ENCODE peak calls at places on chromosomes 7 and 10, in eight cellular contexts. N, W, A, P, J, L, Q and D are unnamed samples.

GRCh38 chr10:109959571-109960145 is 36.3 kb upstream of the XPNPEP1 start:
- DNase-seq in W (no peak), J (no peak), P (no peak), Q (no peak), A (no peak), N (no peak), L (no peak), D (no peak)

GRCh38 chr7:80133361-80134104 is 1.1 kb upstream of the GNAI1 start:
- DNase-seq in P (no peak), A (peak; percentile 14), L (no peak), J (no peak), N (peak; percentile 41), Q (no peak), W (peak; percentile 47), D (no peak)

GRCh38 chr7:29086545-29086944 is 59.8 kb downstream of the CPVL start:
- DNase-seq in W (no peak), L (no peak), A (no peak), N (no peak), P (no peak), J (no peak), Q (no peak), D (no peak)

GRCh38 chr10:5628366-5628765 is 38.0 kb downstream of the ASB13 start:
- DNase-seq in A (no peak), J (peak; percentile 83), L (no peak), Q (no peak), N (no peak), P (no peak), W (peak; percentile 39), D (no peak)

GRCh38 chr7:122674502-122674901 is 24.4 kb downstream of the RNF133 start:
- DNase-seq in J (peak; percentile 82), L (no peak), W (peak; percentile 84), A (no peak), Q (no peak), N (peak; percentile 41), P (no peak), D (peak; percentile 62)

GRCh38 chr10:122157451-122157850 is 113.6 kb upstream of the BTBD16 start:
- DNase-seq in P (no peak), W (peak; percentile 29), Q (no peak), L (no peak), A (no peak), J (no peak), N (no peak), D (no peak)

GRCh38 chr7:74284781-74285259 is 4.4 kb upstream of the CLIP2 start:
- DNase-seq in L (no peak), Q (peak; percentile 36), W (no peak), P (no peak), J (no peak), N (no peak), A (peak; percentile 89), D (no peak)

GRCh38 chr10:86992456-86992855 is 24.2 kb downstream of the ADIRF start:
- DNase-seq in L (no peak), J (no peak), W (no peak), N (no peak), Q (no peak), A (no peak), P (no peak), D (no peak)

GRCh38 chr10:126350216-126350992 is 37.9 kb downstream of the ADAM12 start:
- DNase-seq in W (peak; percentile 92), N (peak; percentile 92), P (peak; percentile 79), J (peak; percentile 87), Q (no peak), A (no peak), L (no peak), D (no peak)

GRCh38 chr7:115097175-115097671 is 175.3 kb downstream of the MDFIC start:
- DNase-seq in J (peak; percentile 47), P (peak; percentile 35), A (no peak), Q (no peak), W (peak; percentile 73), L (no peak), N (peak; percentile 79), D (no peak)

GRCh38 chr7:115094163-115094562 is 172.3 kb downstream of the MDFIC start:
- DNase-seq in Q (no peak), A (no peak), P (no peak), W (peak; percentile 94), L (no peak), N (peak; percentile 60), J (peak; percentile 89), D (no peak)

GRCh38 chr7:115099906-115100305 is 178.0 kb downstream of the MDFIC start:
- DNase-seq in W (peak; percentile 78), N (peak; percentile 71), Q (no peak), J (peak; percentile 76), P (no peak), A (no peak), L (no peak), D (no peak)

GRCh38 chr7:115101199-115101598 is 179.3 kb downstream of the MDFIC start:
- DNase-seq in N (no peak), J (no peak), Q (no peak), W (no peak), P (no peak), A (no peak), L (no peak), D (no peak)

DNA sequence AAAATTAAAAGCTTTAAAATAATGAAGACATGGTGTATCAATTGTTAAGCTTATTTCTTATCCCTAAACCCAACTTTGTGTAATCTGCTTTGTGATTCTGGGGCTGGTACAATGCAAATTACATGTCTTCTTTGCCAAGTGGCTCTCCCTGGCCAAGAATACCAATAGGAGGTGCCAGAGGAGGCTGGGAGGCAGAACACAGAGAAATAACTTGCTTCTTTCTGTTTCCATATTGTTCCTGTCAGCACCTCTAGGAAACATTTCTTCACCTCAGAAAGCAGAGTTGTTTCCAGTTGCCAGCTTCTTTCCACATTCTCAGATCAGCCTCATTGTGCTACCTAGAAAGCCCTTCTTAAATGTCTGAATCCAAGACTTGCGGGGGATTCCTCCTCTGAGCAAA is 174.4 kb downstream of the MDFIC start:
- DNase-seq in A (no peak), P (no peak), L (no peak), Q (no peak), W (peak; percentile 9), N (no peak), J (peak; percentile 51), D (no peak)
- TF ChIP-seq CTCF in A (no peak), P (no peak), L (no peak), Q (no peak), W (no peak), N (no peak), J (no peak), D (no peak)

GRCh38 chr10:42755591-42756093 is 27.0 kb upstream of the BMS1 start:
- DNase-seq in A (no peak), N (no peak), J (no peak), L (no peak), P (no peak), Q (no peak), W (no peak), D (no peak)

GRCh38 chr10:42754155-42755027 is 28.2 kb upstream of the BMS1 start:
- DNase-seq in Q (peak; percentile 37), W (peak; percentile 11), P (no peak), N (no peak), J (no peak), L (peak; percentile 53), A (peak; percentile 15), D (no peak)

GRCh38 chr10:42753507-42754154 is 29.0 kb upstream of the BMS1 start:
- DNase-seq in J (no peak), N (no peak), Q (no peak), A (no peak), L (peak; percentile 51), W (no peak), P (no peak), D (no peak)

GRCh38 chr10:42753126-42753506 is 29.5 kb upstream of the BMS1 start:
- DNase-seq in Q (peak; percentile 77), P (peak; percentile 14), A (peak; percentile 91), L (peak; percentile 76), W (peak; percentile 75), J (peak; percentile 67), N (peak; percentile 89), D (peak; percentile 26)

DNA sequence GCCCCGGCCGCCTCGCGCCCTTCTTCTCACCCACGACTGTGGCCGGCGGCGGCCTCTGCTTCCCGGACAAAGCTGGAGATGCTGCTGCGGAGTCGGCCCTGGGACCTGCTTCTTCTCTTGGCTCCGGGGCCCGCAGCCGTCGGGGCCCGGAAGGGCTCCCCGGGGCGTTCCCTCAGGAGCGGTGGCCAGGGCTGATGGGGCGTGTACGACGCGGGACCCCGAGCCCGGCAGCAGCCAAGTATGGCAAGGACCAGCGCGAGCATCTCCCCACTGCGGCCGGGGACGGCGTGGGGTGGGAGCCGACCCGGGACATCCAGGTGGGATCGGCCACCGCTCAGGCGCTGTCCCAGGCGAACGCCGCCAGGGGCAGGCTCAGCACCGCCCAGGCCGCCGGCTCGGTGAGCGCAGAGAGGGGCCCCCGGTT is 27.6 kb upstream of the BMS1 start:
- DNase-seq in A (no peak), Q (no peak), N (no peak), P (no peak), J (no peak), L (no peak), W (no peak), D (no peak)
- H3K4me3 ChIP-seq in A (no peak overlapping the region), Q (peak overlapping the region; percentile 54), N (no peak overlapping the region), P (no peak overlapping the region), J (no peak overlapping the region), L (peak overlapping the region; percentile 61), W (peak overlapping the region; percentile 2), D (no peak overlapping the region)

GRCh38 chr10:3077506-3077905 is 10.2 kb downstream of the PFKP start:
- DNase-seq in W (no peak), N (peak; percentile 33), A (no peak), L (no peak), Q (no peak), P (no peak), J (no peak), D (no peak)

GRCh38 chr10:3077940-3078630 is 10.7 kb downstream of the PFKP start:
- DNase-seq in A (peak; percentile 55), N (no peak), W (no peak), L (no peak), J (no peak), P (no peak), Q (peak; percentile 31), D (no peak)

GRCh38 chr10:3081383-3081981 is 14.1 kb downstream of the PFKP start:
- DNase-seq in A (no peak), W (no peak), J (no peak), Q (no peak), P (no peak), L (no peak), N (peak; percentile 51), D (no peak)

GRCh38 chr10:3082290-3082689 is 14.9 kb downstream of the PFKP start:
- DNase-seq in N (no peak), J (no peak), Q (no peak), P (no peak), A (no peak), W (no peak), L (no peak), D (no peak)

DNA sequence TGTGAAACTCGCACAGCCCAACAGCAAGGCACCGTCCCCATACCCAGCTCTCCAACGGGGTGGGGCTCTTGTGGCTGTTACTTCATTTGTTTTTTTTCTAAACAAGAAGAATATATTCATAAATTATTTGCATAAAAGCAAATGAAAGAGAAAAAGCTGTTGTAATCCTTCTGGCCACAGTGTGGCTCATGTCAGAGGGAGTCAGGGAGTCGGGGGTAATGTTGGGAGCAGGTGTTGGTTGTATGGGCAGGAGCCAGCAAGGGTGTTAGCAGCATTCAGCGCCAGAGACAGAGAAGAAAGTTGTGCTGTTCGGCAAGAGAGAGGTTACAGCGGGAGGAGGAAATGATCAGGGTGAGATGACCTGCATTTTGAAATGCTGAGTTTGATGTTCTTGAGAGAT is 13.3 kb downstream of the PFKP start:
- DNase-seq in J (no peak), W (no peak), A (no peak), P (no peak), L (no peak), Q (no peak), N (no peak), D (no peak)
- TF ChIP-seq CTCF in J (peak; percentile 18), W (no peak), A (no peak), P (no peak), L (no peak), Q (no peak), N (no peak), D (peak; percentile 14)

GRCh38 chr7:140998715-140999114 is 16.0 kb downstream of the MRPS33 start:
- DNase-seq in P (no peak), J (no peak), A (no peak), W (no peak), N (no peak), Q (no peak), L (no peak), D (no peak)
- H3K4me3 ChIP-seq in P (no peak overlapping the region), J (no peak overlapping the region), A (no peak overlapping the region), W (no peak overlapping the region), N (no peak overlapping the region), Q (no peak overlapping the region), L (no peak overlapping the region), D (no peak overlapping the region)